ENCODE peak calls at places on chromosomes 4 and X, in four cellular contexts. E is neuronal stem cell, C is hypothalamus, I is D341Med. P is an unnamed sample.

GRCh38 chr4:183355405-183355804 is 33.2 kb upstream of the CLDN24 start:
- DNase-seq in E (no peak), C (no peak), I (no peak), P (no peak)

GRCh38 chr4:93779228-93779627 is 49.3 kb upstream of the ATOH1 start:
- DNase-seq in I (no peak), C (no peak), E (no peak), P (no peak)

GRCh38 chr4:176790398-176790797 is 2.3 kb downstream of the VEGFC start:
- DNase-seq in I (no peak), C (no peak), E (no peak), P (no peak)

GRCh38 chrX:136689441-136689840 is 41.5 kb downstream of the CD40LG start:
- DNase-seq in E (peak), C (no peak), I (no peak), P (no peak)

GRCh38 chr4:176498857-176499256 is 179.1 kb downstream of the SPCS3 start:
- DNase-seq in E (no peak), C (no peak), I (no peak), P (no peak)

GRCh38 chrX:123155327-123155726 is 28.8 kb upstream of the GRIA3 start:
- DNase-seq in C (no peak), E (no peak), I (no peak), P (no peak)

GRCh38 chrX:88425739-88426138 is 321.3 kb upstream of the CPXCR1 start:
- DNase-seq in C (no peak), E (no peak), I (no peak), P (no peak)

GRCh38 chrX:153460826-153461225 is 9.6 kb downstream of the HAUS7 start:
- DNase-seq in C (no peak), I (peak), E (no peak), P (peak)

GRCh38 chrX:41512394-41512793 is 65.3 kb downstream of the NYX start:
- DNase-seq in I (no peak), C (no peak), E (no peak), P (peak)

GRCh38 chr4:153112071-153112460 is 92.2 kb upstream of the TRIM2 start:
- DNase-seq in I (no peak), C (no peak), E (no peak), P (no peak)